ENCODE peak calls at places on chromosomes 16 and 17, in seven cellular contexts. W is colonic mucosa; I is right lobe of liver; X is CD8-positive, alpha-beta T cell; Q is prostate gland; U is CD4-positive, CD25-positive, alpha-beta regulatory T cell; B is tibial nerve. F is an unnamed sample.

GRCh38 chr17:51428668-51429486 is 168.5 kb downstream of the UTP18 start:
- DNase-seq in W (no peak), I (no peak), X (no peak), Q (no peak), U (peak; percentile 17), B (no peak), F (no peak)

GRCh38 chr16:30557397-30557949 is 701 bp downstream of the ZNF764 start:
- DNase-seq in W (peak; percentile 34), I (no peak), X (no peak), Q (no peak), U (no peak), B (no peak), F (no peak)

GRCh38 chr16:50202926-50203624 is 50.0 kb downstream of the TENT4B start:
- DNase-seq in W (peak; percentile 57), I (no peak), X (no peak), Q (no peak), U (no peak), B (peak; percentile 51), F (no peak)

GRCh38 chr16:2529061-2529931 is 1.9 kb downstream of the CEMP1 start:
- DNase-seq in W (no peak), I (no peak), X (peak; percentile 29), Q (no peak), U (no peak), B (no peak), F (no peak)

GRCh38 chr17:40608061-40608581 is 39.5 kb downstream of the SMARCE1 start:
- DNase-seq in W (no peak), I (no peak), X (peak; percentile 65), Q (no peak), U (peak; percentile 82), B (no peak), F (no peak)

GRCh38 chr17:40646791-40647548 is 648 bp downstream of the SMARCE1 start:
- DNase-seq in W (no peak), I (no peak), X (peak; percentile 60), Q (no peak), U (peak; percentile 76), B (no peak), F (no peak)

GRCh38 chr17:10059684-10060211 is 138.7 kb downstream of the GAS7 start:
- DNase-seq in W (no peak), I (no peak), X (no peak), Q (no peak), U (no peak), B (no peak), F (peak; percentile 88)

GRCh38 chr17:49610883-49611584 is 35.4 kb downstream of the NXPH3 start:
- DNase-seq in W (no peak), I (peak; percentile 38), X (no peak), Q (peak; percentile 41), U (no peak), B (no peak), F (no peak)

GRCh38 chr16:27287051-27287811 is 18.7 kb upstream of the NSMCE1 start:
- DNase-seq in W (no peak), I (no peak), X (no peak), Q (no peak), U (no peak), B (no peak), F (peak; percentile 23)

GRCh38 chr16:87926246-87927194 is 9.8 kb downstream of the CA5A start:
- DNase-seq in W (no peak), I (no peak), X (peak; percentile 40), Q (no peak), U (peak; percentile 19), B (no peak), F (no peak)

GRCh38 chr16:87492721-87493554 is at the start of gene ZCCHC14:
- DNase-seq in W (peak; percentile 100), I (peak; percentile 100), X (peak; percentile 99), Q (peak; percentile 99), U (peak; percentile 99), B (peak; percentile 98), F (peak; percentile 99)

GRCh38 chr17:2054262-2054739 is 602 bp upstream of the HIC1 start:
- DNase-seq in W (no peak), I (no peak), X (peak; percentile 49), Q (no peak), U (no peak), B (no peak), F (no peak)

GRCh38 chr16:4309833-4310266 is 6.0 kb upstream of the GLIS2 start:
- DNase-seq in W (peak; percentile 62), I (peak; percentile 61), X (peak; percentile 63), Q (no peak), U (peak; percentile 61), B (peak; percentile 46), F (no peak)

GRCh38 chr16:77289331-77289809 is 90.2 kb downstream of the SYCE1L start:
- DNase-seq in W (no peak), I (no peak), X (no peak), Q (no peak), U (no peak), B (no peak), F (no peak)

GRCh38 chr17:50584749-50585148 is 24.2 kb downstream of the CACNA1G start:
- DNase-seq in W (no peak), I (no peak), X (no peak), Q (no peak), U (no peak), B (no peak), F (no peak)

GRCh38 chr17:21098934-21099687 is 27.7 kb upstream of the DHRS7B start:
- DNase-seq in W (peak; percentile 83), I (peak; percentile 57), X (peak; percentile 72), Q (peak; percentile 53), U (peak; percentile 91), B (peak; percentile 24), F (peak; percentile 63)

GRCh38 chr17:16239931-16240330 is 22.9 kb downstream of the PIGL start:
- DNase-seq in W (no peak), I (no peak), X (no peak), Q (no peak), U (no peak), B (no peak), F (no peak)

GRCh38 chr17:45149669-45150603 is 1.7 kb downstream of the HEXIM1 start:
- DNase-seq in W (peak; percentile 78), I (peak; percentile 71), X (peak; percentile 40), Q (peak; percentile 68), U (peak; percentile 63), B (peak; percentile 71), F (peak; percentile 86)

GRCh38 chr16:7016986-7017385 is 315.7 kb upstream of the RBFOX1 start:
- DNase-seq in W (no peak), I (no peak), X (no peak), Q (no peak), U (no peak), B (no peak), F (no peak)

GRCh38 chr16:25011891-25012499 is 3.2 kb downstream of the ARHGAP17 start:
- DNase-seq in W (no peak), I (no peak), X (no peak), Q (no peak), U (no peak), B (no peak), F (no peak)

GRCh38 chr17:73278465-73279453 is 17.1 kb upstream of the CPSF4L start:
- DNase-seq in W (peak; percentile 82), I (no peak), X (no peak), Q (peak; percentile 87), U (no peak), B (peak; percentile 78), F (no peak)

GRCh38 chr17:34566201-34566600 is 13.2 kb upstream of the TMEM132E start:
- DNase-seq in W (no peak), I (no peak), X (no peak), Q (no peak), U (no peak), B (no peak), F (no peak)

GRCh38 chr17:56440391-56440790 is 153.1 kb upstream of the NOG start:
- DNase-seq in W (no peak), I (no peak), X (no peak), Q (no peak), U (no peak), B (no peak), F (no peak)

DNA sequence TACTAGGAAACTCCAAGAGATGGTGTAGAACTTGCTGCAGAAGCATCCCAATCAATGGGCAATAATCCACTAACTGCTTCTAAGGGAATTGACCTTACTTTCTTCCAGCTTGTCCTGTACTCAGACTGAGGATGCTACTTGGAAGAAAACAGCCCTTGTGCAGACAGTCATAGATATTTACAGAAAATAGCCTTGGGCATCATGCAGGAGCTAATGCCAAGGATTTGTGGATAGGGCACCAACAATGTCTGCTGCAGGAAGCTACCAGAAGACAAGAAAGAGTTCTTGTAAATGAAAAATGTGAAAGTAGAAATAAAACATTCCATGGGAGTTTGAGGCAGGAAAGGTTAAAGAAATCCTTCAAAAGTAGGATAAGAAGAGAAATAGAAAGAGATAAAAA is 21.5 kb upstream of the CSNK2A2 start:
- DNase-seq in W (no peak), I (no peak), X (no peak), Q (no peak), U (no peak), B (no peak), F (no peak)
- H3K4me1 ChIP-seq in W (no peaks in the 10 kb centered on the region), I (peaks cover 11% of the 10 kb centered on the region), X (no peaks in the 10 kb centered on the region), Q (no peaks in the 10 kb centered on the region), U (no peaks in the 10 kb centered on the region), B (no peaks in the 10 kb centered on the region), F (no peaks in the 10 kb centered on the region)

DNA sequence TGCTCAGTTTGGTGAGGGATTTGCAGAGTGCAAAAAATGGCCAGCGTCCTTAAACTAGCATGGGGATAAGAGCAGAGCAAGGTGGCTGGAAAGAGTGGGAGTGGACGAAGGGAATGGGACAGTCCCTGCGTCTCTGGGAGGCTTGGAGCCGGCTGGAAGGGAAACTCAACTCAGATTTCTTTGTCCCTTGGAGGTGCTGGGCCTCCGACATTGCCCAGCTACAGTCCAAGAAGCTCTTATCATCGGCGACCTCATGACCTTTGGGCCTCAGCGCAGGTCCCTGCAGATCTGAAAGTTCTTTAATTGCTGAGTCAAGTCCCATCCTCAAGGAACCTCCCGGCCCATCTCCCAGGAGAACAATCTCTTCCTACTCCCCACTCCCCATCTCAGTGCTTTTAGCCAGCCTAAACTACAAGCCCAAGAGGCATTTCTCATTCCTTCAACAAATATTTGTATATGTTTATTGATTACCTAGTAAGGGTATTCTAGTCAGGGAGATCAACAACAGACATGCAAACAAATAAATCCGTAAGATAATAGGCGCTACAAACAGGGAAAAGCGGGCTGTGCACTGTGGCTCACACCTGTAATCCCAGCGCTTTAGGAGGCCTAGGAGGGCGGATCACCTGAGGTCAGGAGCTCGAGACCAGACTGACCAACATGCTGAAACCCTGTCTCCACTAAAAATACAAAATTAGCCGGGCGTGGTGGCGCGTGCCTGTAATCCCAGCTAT is 985 bp upstream of the TMEM107 start:
- DNase-seq in W (no peak), I (peak; percentile 14), X (no peak), Q (no peak), U (no peak), B (no peak), F (no peak)
- H3K27ac ChIP-seq in W (peak overlapping the region; percentile 59), I (no peak overlapping the region), X (peak overlapping the region; percentile 72), Q (peak overlapping the region; percentile 95), U (peak overlapping the region; percentile 81), B (peak overlapping the region; percentile 77), F (peak overlapping the region; percentile 74)

DNA sequence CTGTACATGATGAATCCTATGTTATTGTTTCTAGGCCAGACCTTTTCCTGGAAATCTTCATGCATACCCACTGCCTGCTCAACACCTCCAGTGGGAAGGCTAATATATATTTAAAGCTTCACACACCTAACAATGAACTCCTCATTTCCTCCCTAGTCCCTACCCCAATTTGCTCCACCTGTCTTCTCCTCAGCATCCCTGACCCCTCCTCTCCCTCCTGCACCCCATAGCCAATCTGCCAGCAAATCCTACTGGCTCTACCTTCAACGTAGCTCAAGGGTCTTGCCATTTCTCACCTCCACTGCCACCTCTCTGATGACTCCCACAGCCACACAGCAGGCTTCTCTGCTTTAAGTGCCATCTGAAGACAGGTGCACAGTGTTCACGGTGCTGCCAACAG is 215.6 kb upstream of the WSB1 start:
- DNase-seq in W (no peak), I (no peak), X (no peak), Q (no peak), U (no peak), B (no peak), F (no peak)
- H3K9me3 ChIP-seq in W (no peaks in the 10 kb centered on the region), I (no peaks in the 10 kb centered on the region), X (no peaks in the 10 kb centered on the region), Q (no peaks in the 10 kb centered on the region), U (no peaks in the 10 kb centered on the region), B (no peaks in the 10 kb centered on the region), F (no peaks in the 10 kb centered on the region)

GRCh38 chr17:74763565-74764387 is 12.4 kb downstream of the NAT9 start:
- DNase-seq in W (peak; percentile 81), I (no peak), X (peak; percentile 4), Q (no peak), U (no peak), B (no peak), F (no peak)
- H3K4me1 ChIP-seq in W (peaks cover 21% of the 10 kb centered on the region), I (peaks cover 95% of the 10 kb centered on the region), X (peaks cover 44% of the 10 kb centered on the region), Q (peaks cover 42% of the 10 kb centered on the region), U (peaks cover 41% of the 10 kb centered on the region), B (peaks cover 85% of the 10 kb centered on the region), F (peaks cover 69% of the 10 kb centered on the region)

F was measured in right atrium auricular region.